ENCODE peak calls at places on chromosomes 2 and 18, in four cellular contexts. G is endothelial cell; F is activated CD4-positive, alpha-beta T cell treated with anti-CD3 and anti-CD28 coated beads for 36 hours; L is stimulated activated CD8-positive, alpha-beta memory T cell treated with anti-CD3 and anti-CD28 coated beads, Interleukin-4, amount 100 ng/mL, for 1 hour. A is an unnamed sample.

GRCh38 chr2:156327835-156328401 is 4.6 kb downstream of the NR4A2 start:
- DNase-seq in G (no peak), F (no peak), L (no peak), A (no peak)

GRCh38 chr2:79750321-79750720 is 237.5 kb downstream of the CTNNA2 start:
- DNase-seq in G (no peak), F (no peak), L (no peak), A (no peak)

GRCh38 chr2:188659656-188660406 is 314.3 kb upstream of the COL3A1 start:
- DNase-seq in G (no peak), F (no peak), L (no peak), A (no peak)

GRCh38 chr2:43370146-43370545 is 143.7 kb upstream of the ZFP36L2 start:
- DNase-seq in G (no peak), F (no peak), L (no peak), A (no peak)

GRCh38 chr2:223644116-223644515 is 42.0 kb upstream of the SCG2 start:
- DNase-seq in G (no peak), F (no peak), L (no peak), A (no peak)

GRCh38 chr2:148483675-148484074 is 160.9 kb upstream of the EPC2 start:
- DNase-seq in G (no peak), F (no peak), L (no peak), A (no peak)

GRCh38 chr2:36762764-36763490 is 66.4 kb downstream of the VIT start:
- DNase-seq in G (no peak), F (no peak), L (no peak), A (no peak)

GRCh38 chr2:188984680-188985079 is 10.5 kb downstream of the COL3A1 start:
- DNase-seq in G (no peak), F (no peak), L (no peak), A (peak; percentile 75)

GRCh38 chr2:174326880-174327558 is 7.7 kb upstream of the SP9 start:
- DNase-seq in G (peak; percentile 33), F (peak; percentile 38), L (no peak), A (no peak)

GRCh38 chr2:227115761-227116160 is 48.2 kb downstream of the COL4A4 start:
- DNase-seq in G (no peak), F (no peak), L (no peak), A (no peak)

GRCh38 chr2:161250864-161251436 is 57.3 kb upstream of the PSMD14 start:
- DNase-seq in G (peak; percentile 25), F (no peak), L (no peak), A (no peak)

GRCh38 chr18:79947054-79947755 is 4.2 kb downstream of the SLC66A2 start:
- DNase-seq in G (no peak), F (no peak), L (no peak), A (no peak)

GRCh38 chr2:231604101-231604684 is 11.5 kb downstream of the TEX44 start:
- DNase-seq in G (no peak), F (no peak), L (no peak), A (no peak)

GRCh38 chr18:79578396-79579260 is 101.0 kb upstream of the CTDP1 start:
- DNase-seq in G (no peak), F (no peak), L (no peak), A (no peak)